ENCODE peak calls at places on chromosomes 12 and 14, in four cellular contexts. N is WTC11, P is glutamatergic neuron, J is IMR-90. G is an unnamed sample.

GRCh38 chr12:19245656-19246055 is 116.1 kb downstream of the PLEKHA5 start:
- DNase-seq in N (no peak), P (no peak), J (no peak), G (no peak)

GRCh38 chr14:64707661-64708060 is 3.4 kb downstream of the PLEKHG3 start:
- DNase-seq in N (no peak), P (no peak), J (peak; percentile 85), G (no peak)

GRCh38 chr12:21627924-21628323 is 23.3 kb upstream of the GYS2 start:
- DNase-seq in N (no peak), P (no peak), J (no peak), G (no peak)

GRCh38 chr12:122963928-122964240 is 2.4 kb downstream of the ABCB9 start:
- DNase-seq in N (no peak), P (no peak), J (peak; percentile 59), G (no peak)

GRCh38 chr12:51163795-51164194 is 9.1 kb downstream of the TFCP2 start:
- DNase-seq in N (no peak), P (no peak), J (no peak), G (no peak)

GRCh38 chr12:42143401-42144173 is 1.1 kb downstream of the GXYLT1 start:
- DNase-seq in N (no peak), P (no peak), J (peak; percentile 28), G (no peak)

GRCh38 chr12:21568115-21568514 is 36.5 kb downstream of the GYS2 start:
- DNase-seq in N (no peak), P (no peak), J (no peak), G (no peak)

GRCh38 chr14:77023001-77023996 is 5.2 kb downstream of the IRF2BPL start:
- DNase-seq in N (peak; percentile 44), P (no peak), J (peak; percentile 38), G (no peak)

GRCh38 chr14:35931346-35931745 is 105.2 kb downstream of the BRMS1L start:
- DNase-seq in N (no peak), P (no peak), J (no peak), G (no peak)

GRCh38 chr14:76696791-76697190 is 64.5 kb upstream of the VASH1 start:
- DNase-seq in N (no peak), P (no peak), J (no peak), G (no peak)

GRCh38 chr14:56196274-56196673 is 78.1 kb downstream of the PELI2 start:
- DNase-seq in N (no peak), P (no peak), J (peak; percentile 74), G (no peak)

GRCh38 chr14:62017651-62018230 is 255.5 kb downstream of the SNAPC1 start:
- DNase-seq in N (no peak), P (no peak), J (no peak), G (no peak)

GRCh38 chr12:108302034-108302433 is 37.1 kb downstream of the CMKLR1 start:
- DNase-seq in N (no peak), P (no peak), J (no peak), G (no peak)
- TF ChIP-seq CTCF in N (no peak), P (no peak), J (no peak), G (no peak)

GRCh38 chr12:98743362-98743953 is 98.4 kb downstream of the APAF1 start:
- DNase-seq in N (peak; percentile 62), P (peak; percentile 74), J (peak; percentile 22), G (peak; percentile 56)
- TF ChIP-seq CTCF in N (peak; percentile 47), P (peak; percentile 72), J (peak; percentile 54), G (peak; percentile 68)

GRCh38 chr12:14901228-14901562 is 15.5 kb upstream of the MGP start:
- DNase-seq in N (no peak), P (no peak), J (no peak), G (no peak)
- TF ChIP-seq CTCF in N (no peak), P (no peak), J (no peak), G (no peak)

DNA sequence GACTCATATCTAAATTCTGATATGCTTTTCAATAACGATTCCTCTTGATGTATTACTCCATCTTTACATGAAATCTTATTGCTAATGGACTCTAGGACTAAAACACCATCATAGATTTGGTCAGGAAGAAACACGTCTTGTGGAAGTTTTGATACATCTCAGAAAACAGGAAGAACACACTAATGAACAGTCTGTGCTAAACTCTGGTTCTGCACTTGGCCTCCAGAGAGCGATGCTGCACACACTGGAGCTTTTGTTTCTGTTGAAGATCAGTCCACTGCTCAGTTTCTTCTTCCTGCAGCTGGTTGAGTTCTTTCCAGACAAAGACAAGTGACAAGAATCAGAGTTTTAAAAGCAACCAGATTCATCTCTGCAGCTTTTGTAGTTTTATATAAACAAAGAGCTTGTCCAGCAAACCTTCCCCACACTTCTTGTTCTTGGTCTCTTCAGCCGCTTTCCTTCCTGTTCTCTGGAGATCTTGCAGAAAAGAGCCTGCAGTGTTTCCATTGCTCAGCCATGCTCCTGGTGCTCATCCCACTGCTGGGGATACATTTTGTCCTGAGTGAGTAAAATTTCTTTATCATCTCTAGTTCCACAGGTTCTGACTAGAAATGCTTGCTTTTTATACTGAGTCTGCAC is 229.1 kb upstream of the OR4E1 start:
- DNase-seq in N (no peak), P (peak; percentile 41), J (no peak), G (peak; percentile 16)
- TF ChIP-seq CTCF in N (no peak), P (peak; percentile 25), J (peak; percentile 30), G (peak; percentile 33)

DNA sequence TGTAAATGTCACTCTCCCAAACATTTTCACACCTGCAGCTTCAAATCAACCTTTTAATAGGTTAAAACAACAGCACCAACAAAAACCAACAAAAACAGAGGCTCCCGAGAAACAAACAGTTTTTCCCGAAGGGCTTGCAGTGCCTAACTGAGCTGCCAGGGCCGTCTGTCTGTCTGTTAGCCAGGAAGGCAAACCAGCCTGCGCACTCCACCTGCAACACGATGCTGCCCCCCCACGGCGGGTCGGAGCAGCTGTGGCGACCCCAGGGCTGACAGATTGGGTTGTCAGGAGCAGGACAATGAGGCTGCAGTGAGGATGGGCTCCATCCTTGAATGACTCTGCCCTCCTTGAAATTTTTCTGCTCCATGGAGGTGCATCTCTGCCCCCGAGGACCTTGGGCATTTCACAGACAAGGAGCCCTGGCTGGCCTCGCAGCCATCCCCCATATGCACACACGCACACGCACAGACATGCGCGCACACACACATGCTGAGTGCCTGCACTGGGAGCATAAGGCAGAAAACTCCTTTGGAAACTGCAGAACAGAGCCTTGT is 2.6 kb downstream of the RTL1 start:
- DNase-seq in N (peak; percentile 75), P (peak; percentile 80), J (no peak), G (peak; percentile 78)
- TF ChIP-seq CTCF in N (peak; percentile 13), P (no peak), J (peak; percentile 34), G (peak; percentile 28)

GRCh38 chr12:123976227-123976826 is 3.3 kb downstream of the ZNF664 start:
- DNase-seq in N (no peak), P (no peak), J (no peak), G (no peak)
- TF ChIP-seq CTCF in N (no peak), P (no peak), J (no peak), G (no peak)

G was measured in nephron progenitor cell.